ENCODE peak calls at places on chromosome 12, in nine cellular contexts. T, I, R, Y, A, Z, X, F and Q are unnamed samples.

GRCh38 chr12:23631991-23632390 is 317.5 kb downstream of the SOX5 start:
- DNase-seq in F (no peak), A (no peak), I (no peak), Y (no peak), R (no peak), T (peak), Z (no peak), X (no peak), Q (peak)

GRCh38 chr12:30622509-30622908 is 73.2 kb downstream of the IPO8 start:
- DNase-seq in T (peak), F (no peak), Z (no peak), A (no peak), I (peak), X (no peak), Y (no peak), R (no peak), Q (no peak)

GRCh38 chr12:92302041-92302829 is 156.6 kb upstream of the BTG1 start:
- DNase-seq in F (no peak), I (no peak), T (no peak), Z (no peak), Y (no peak), X (no peak), R (no peak), A (no peak), Q (no peak)

GRCh38 chr12:40152783-40153383 is 47.0 kb upstream of the SLC2A13 start:
- DNase-seq in T (peak), I (peak), R (peak), A (peak), F (peak), X (peak), Y (peak), Z (peak), Q (peak)

GRCh38 chr12:23005387-23005786 is 380.4 kb downstream of the ETNK1 start:
- DNase-seq in Z (no peak), F (no peak), I (no peak), X (no peak), R (no peak), T (no peak), A (no peak), Y (no peak), Q (no peak)

GRCh38 chr12:121797937-121798801 is 4.7 kb upstream of the RHOF start:
- DNase-seq in F (no peak), A (no peak), I (peak), Y (no peak), X (no peak), T (no peak), R (no peak), Z (no peak), Q (peak)

GRCh38 chr12:108327621-108328371 is 11.3 kb downstream of the CMKLR1 start:
- DNase-seq in R (no peak), Z (no peak), Y (no peak), A (no peak), I (no peak), F (no peak), X (no peak), T (no peak), Q (no peak)

GRCh38 chr12:47249719-47250506 is 170.2 kb upstream of the AMIGO2 start:
- DNase-seq in Z (peak), I (peak), X (no peak), F (no peak), Y (no peak), A (no peak), R (peak), T (no peak), Q (no peak)

GRCh38 chr12:659090-659683 is 4.1 kb downstream of the NINJ2 start:
- DNase-seq in T (no peak), F (no peak), Z (no peak), Y (no peak), A (no peak), X (no peak), I (no peak), R (no peak), Q (no peak)

GRCh38 chr12:111406474-111407370 is 999 bp downstream of the SH2B3 start:
- DNase-seq in Y (no peak), R (no peak), T (no peak), Z (no peak), I (no peak), F (no peak), X (peak), A (no peak), Q (no peak)

GRCh38 chr12:116346222-116346621 is 68.7 kb upstream of the MED13L start:
- DNase-seq in T (no peak), A (no peak), Z (no peak), R (no peak), Y (no peak), I (no peak), X (peak), F (no peak), Q (peak)

GRCh38 chr12:117134059-117134458 is 34.8 kb upstream of the TESC start:
- DNase-seq in R (no peak), I (no peak), T (no peak), A (no peak), F (peak), Y (no peak), Z (no peak), X (no peak), Q (no peak)

GRCh38 chr12:47739959-47740358 is 14.7 kb upstream of the ENDOU start:
- DNase-seq in X (no peak), Z (no peak), A (no peak), F (no peak), T (no peak), Y (no peak), R (no peak), I (no peak), Q (no peak)

GRCh38 chr12:12358528-12358927 is 1.6 kb downstream of the BORCS5 start:
- DNase-seq in X (no peak), T (no peak), F (no peak), I (no peak), R (no peak), Y (no peak), A (no peak), Z (no peak), Q (no peak)

GRCh38 chr12:123270380-123271181 is 1.1 kb downstream of the CDK2AP1 start:
- DNase-seq in T (peak), X (no peak), R (peak), A (no peak), Z (peak), Y (no peak), I (no peak), F (no peak), Q (peak)

GRCh38 chr12:131327521-131328488 is 374.1 kb downstream of the ADGRD1 start:
- DNase-seq in X (no peak), A (no peak), F (no peak), I (peak), T (no peak), Y (no peak), R (no peak), Z (no peak), Q (no peak)

GRCh38 chr12:34397591-34398365 is 375.5 kb downstream of the ALG10 start:
- DNase-seq in Z (no peak), A (no peak), F (no peak), R (no peak), X (no peak), Y (no peak), T (no peak), I (no peak), Q (peak)

GRCh38 chr12:121248611-121249010 is 38.7 kb downstream of the P2RX4 start:
- DNase-seq in I (no peak), T (no peak), A (no peak), F (no peak), X (no peak), Y (no peak), R (no peak), Z (no peak), Q (no peak)

GRCh38 chr12:67667276-67668073 is 18.9 kb downstream of the DYRK2 start:
- DNase-seq in X (no peak), Z (no peak), Y (no peak), R (no peak), F (no peak), A (no peak), T (no peak), I (no peak), Q (no peak)

GRCh38 chr12:124388679-124389536 is 94.0 kb downstream of the RFLNA start:
- DNase-seq in Y (no peak), A (peak), Z (peak), I (peak), F (peak), X (peak), R (no peak), T (peak), Q (peak)

GRCh38 chr12:5428332-5429221 is 3.3 kb upstream of the NTF3 start:
- DNase-seq in A (no peak), F (no peak), I (no peak), Y (peak), Z (no peak), R (no peak), X (peak), T (peak), Q (peak)

GRCh38 chr12:127272864-127273263 is 994.1 kb upstream of the TMEM132C start:
- DNase-seq in X (no peak), Z (no peak), F (no peak), Y (no peak), A (no peak), R (no peak), I (no peak), T (peak), Q (no peak)

GRCh38 chr12:105092336-105092735 is 8.1 kb upstream of the ALDH1L2 start:
- DNase-seq in T (no peak), Z (no peak), F (no peak), A (no peak), I (no peak), Y (no peak), R (peak), X (no peak), Q (no peak)

GRCh38 chr12:105492591-105492990 is 162.1 kb downstream of the C12orf75 start:
- DNase-seq in T (no peak), F (no peak), A (no peak), I (no peak), R (no peak), Z (no peak), Y (no peak), X (no peak), Q (no peak)

GRCh38 chr12:52716061-52716460 is 12.7 kb upstream of the KRT77 start:
- DNase-seq in T (no peak), Z (no peak), I (no peak), F (no peak), X (no peak), R (no peak), A (no peak), Y (no peak), Q (no peak)

GRCh38 chr12:128813883-128814282 is 9.9 kb downstream of the SLC15A4 start:
- DNase-seq in Y (no peak), F (no peak), T (no peak), I (no peak), R (no peak), A (no peak), X (no peak), Z (no peak), Q (no peak)

GRCh38 chr12:17110316-17110715 is 504.4 kb upstream of the LMO3 start:
- DNase-seq in A (no peak), X (peak), Y (no peak), R (no peak), T (no peak), Z (no peak), F (no peak), I (no peak), Q (no peak)